ENCODE peak calls at places on chromosome 5, in four cellular contexts. J is GM23248, W is fibroblast of lung, Z is HepG2. I is an unnamed sample. For H3K4me1, the result is how much of the 10 kb centered on the place peaks cover.

GRCh38 chr5:178365501-178366440 is 133.2 kb upstream of the PHYKPL start:
- DNase-seq in J (no peak), Z (no peak), W (no peak), I (peak)

GRCh38 chr5:88555658-88556057 is 287.0 kb upstream of the TMEM161B start:
- DNase-seq in W (peak), J (no peak), Z (no peak), I (no peak)

GRCh38 chr5:52709171-52709925 is 78.4 kb upstream of the ITGA1 start:
- DNase-seq in Z (peak), W (peak), J (peak), I (no peak)

GRCh38 chr5:123157797-123158528 is 68.9 kb downstream of the PRDM6 start:
- DNase-seq in J (peak), Z (no peak), W (peak), I (no peak)

GRCh38 chr5:15516486-15516885 is 16.5 kb downstream of the FBXL7 start:
- DNase-seq in Z (no peak), J (no peak), W (no peak), I (no peak)

GRCh38 chr5:32017638-32018429 is 156.3 kb downstream of the GOLPH3 start:
- DNase-seq in Z (no peak), W (peak), J (no peak), I (no peak)

GRCh38 chr5:156330141-156330870 is 3.3 kb downstream of the SGCD start:
- DNase-seq in W (peak), J (peak), Z (no peak), I (no peak)

GRCh38 chr5:7902201-7902600 is 33.3 kb downstream of the MTRR start:
- DNase-seq in Z (no peak), J (peak), W (peak), I (no peak)

GRCh38 chr5:154367101-154367500 is 78.7 kb upstream of the SAP30L start:
- DNase-seq in J (peak), Z (no peak), W (peak), I (no peak)

GRCh38 chr5:153551537-153552079 is 61.1 kb downstream of the GRIA1 start:
- DNase-seq in Z (no peak), J (peak), W (peak), I (no peak)

GRCh38 chr5:135472141-135472540 is 20.0 kb upstream of the TIFAB start:
- DNase-seq in W (no peak), Z (no peak), J (no peak), I (no peak)

GRCh38 chr5:128353416-128354107 is 184.5 kb downstream of the FBN2 start:
- DNase-seq in Z (no peak), J (no peak), W (no peak), I (no peak)

GRCh38 chr5:87539839-87540238 is 127.1 kb upstream of the CCNH start:
- DNase-seq in W (no peak), J (no peak), Z (no peak), I (no peak)

GRCh38 chr5:90421136-90421535 is 11.6 kb upstream of the CETN3 start:
- DNase-seq in W (no peak), J (peak), Z (peak), I (peak)

GRCh38 chr5:160260006-160260775 is 30.9 kb downstream of the FABP6 start:
- DNase-seq in W (no peak), Z (no peak), J (no peak), I (no peak)

GRCh38 chr5:132214491-132214890 is 13.2 kb downstream of the P4HA2 start:
- DNase-seq in Z (no peak), J (no peak), W (no peak), I (no peak)

GRCh38 chr5:38340961-38341500 is 82.7 kb downstream of the EGFLAM start:
- DNase-seq in J (no peak), Z (no peak), W (no peak), I (no peak)

GRCh38 chr5:113487411-113487778 is 858 bp downstream of the MCC start:
- DNase-seq in W (peak), J (peak), Z (no peak), I (no peak)

GRCh38 chr5:132474131-132474723 is 16.3 kb downstream of the IRF1 start:
- DNase-seq in Z (no peak), W (no peak), J (no peak), I (no peak)

GRCh38 chr5:154860123-154860522 is 1.7 kb downstream of the CNOT8 start:
- DNase-seq in W (peak), J (peak), Z (peak), I (peak)

GRCh38 chr5:135713516-135713915 is 120.9 kb upstream of the SLC25A48 start:
- DNase-seq in W (no peak), Z (no peak), J (no peak), I (no peak)

GRCh38 chr5:116404792-116405191 is 169.8 kb downstream of the SEMA6A start:
- DNase-seq in J (no peak), W (no peak), Z (no peak), I (peak)

GRCh38 chr5:127092690-127093089 is 19.4 kb upstream of the C5orf63 start:
- DNase-seq in Z (no peak), J (peak), W (peak), I (no peak)

GRCh38 chr5:71883745-71884103 is 164.6 kb downstream of the CARTPT start:
- DNase-seq in J (no peak), W (no peak), Z (no peak), I (no peak)

GRCh38 chr5:83871533-83872380 is 151.1 kb upstream of the HAPLN1 start:
- DNase-seq in J (no peak), Z (no peak), W (peak), I (no peak)

GRCh38 chr5:180601591-180602480 is 10.5 kb upstream of the SCGB3A1 start:
- DNase-seq in Z (no peak), W (no peak), J (no peak), I (no peak)

GRCh38 chr5:56673171-56673570 is 142.2 kb upstream of the MAP3K1 start:
- DNase-seq in Z (no peak), J (no peak), W (no peak), I (no peak)

GRCh38 chr5:132227235-132227484 is 493 bp downstream of the P4HA2 start:
- DNase-seq in W (no peak), Z (no peak), J (no peak), I (no peak)

GRCh38 chr5:169272731-169273401 is 28.1 kb downstream of the SLIT3 start:
- DNase-seq in W (no peak), Z (no peak), J (no peak), I (no peak)

GRCh38 chr5:136629125-136629790 is 263.9 kb upstream of the TRPC7 start:
- DNase-seq in W (no peak), Z (no peak), J (no peak), I (no peak)

GRCh38 chr5:14490309-14490711 is 91.3 kb upstream of the OTULINL start:
- DNase-seq in J (peak), Z (no peak), W (no peak), I (no peak)

DNA sequence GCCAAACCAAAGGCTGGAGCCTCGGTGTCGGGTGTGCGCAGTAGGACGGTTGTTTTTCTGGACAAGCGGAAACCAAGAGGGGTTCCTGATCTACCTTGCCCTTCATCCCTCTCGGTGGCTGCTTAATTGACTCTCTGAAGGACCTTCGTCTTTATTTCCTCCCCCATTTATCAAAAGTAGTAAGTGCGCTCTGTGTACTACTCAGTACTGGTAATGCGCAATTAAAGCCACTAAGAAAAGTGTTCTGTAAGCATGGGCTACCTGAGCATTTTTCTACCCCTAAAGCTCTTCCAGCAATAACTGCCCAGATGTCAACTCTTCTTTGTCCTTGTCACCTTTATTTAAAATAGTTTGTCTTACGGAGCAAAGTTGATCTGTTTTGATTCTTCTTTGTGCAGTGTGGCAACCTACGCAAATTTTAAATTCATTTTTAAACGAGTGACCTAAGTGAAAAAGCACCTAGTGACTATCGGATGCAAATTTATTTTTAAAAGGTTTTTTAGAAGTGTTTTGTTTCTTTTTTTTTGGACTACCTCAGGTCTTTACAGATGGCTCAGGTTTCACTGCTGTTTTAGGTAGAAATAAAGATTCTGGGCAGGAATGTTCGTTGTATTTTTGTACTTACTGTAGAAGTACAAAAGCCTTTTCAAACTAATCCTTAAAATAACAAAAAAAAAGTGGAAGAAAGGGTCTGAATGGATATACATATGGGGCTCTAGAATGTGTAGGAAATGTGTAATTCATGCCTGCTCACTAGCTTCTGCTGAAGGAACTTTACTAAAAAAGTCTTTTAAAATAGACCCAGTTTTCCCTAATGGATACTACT is 2.0 kb downstream of the JMY start:
- DNase-seq in W (no peak), J (peak), Z (no peak), I (no peak)
- H3K9ac ChIP-seq in W (no peak), J (peak), Z (peak), I (no peak)

DNA sequence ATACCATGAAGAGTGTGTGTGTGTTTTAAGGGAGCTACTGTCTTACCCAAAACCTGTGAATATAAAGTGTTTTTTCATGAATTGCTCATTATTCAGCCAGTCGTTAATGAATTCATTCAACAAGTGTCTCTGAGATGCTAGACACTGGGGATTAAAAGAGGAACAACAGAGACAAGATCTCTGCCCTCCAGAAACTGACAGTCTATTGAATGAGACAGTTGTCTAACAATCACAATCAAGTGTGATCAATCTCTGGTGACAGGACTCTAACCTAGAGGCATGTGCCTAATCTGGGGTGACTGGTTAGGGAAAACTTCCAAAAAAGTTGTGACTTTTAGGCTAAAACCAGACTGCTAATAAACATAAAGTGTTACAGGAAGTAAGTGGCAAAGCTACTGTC is 9.6 kb upstream of the UBE2D2 start:
- DNase-seq in Z (no peak), W (no peak), J (no peak), I (no peak)
- H3K4me2 ChIP-seq in Z (no peak), W (no peak), J (no peak), I (no peak)

GRCh38 chr5:102796481-102796880 is 41.4 kb downstream of the PAM start:
- DNase-seq in Z (peak), J (peak), W (no peak), I (no peak)
- H3K4me1 ChIP-seq in Z (under half), J (under half), W (under half), I (under half)

GRCh38 chr5:76427481-76428140 is 24.5 kb downstream of the IQGAP2 start:
- DNase-seq in J (no peak), W (no peak), Z (no peak), I (no peak)
- H3K9ac ChIP-seq in J (no peak), W (no peak), Z (no peak), I (no peak)

DNA sequence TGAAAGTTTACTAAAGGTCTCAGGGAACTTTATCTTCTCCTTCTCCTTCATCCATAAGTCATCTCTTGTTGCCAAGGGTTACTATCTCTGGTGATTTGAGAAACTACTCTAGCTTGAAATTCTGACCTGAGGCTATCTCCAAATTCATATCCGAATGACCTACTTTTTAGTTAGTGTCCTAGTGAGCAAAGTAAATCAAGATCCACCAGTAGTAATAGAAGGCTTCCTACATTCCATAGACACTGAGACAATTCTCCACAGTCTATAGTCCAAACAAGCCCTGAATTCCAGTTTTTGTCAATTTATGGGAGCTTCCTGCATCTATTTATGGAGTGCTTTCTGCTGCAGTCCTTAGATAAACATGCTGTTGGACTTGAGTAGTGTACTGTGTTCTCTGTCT is 5.0 kb downstream of the IL7R start:
- DNase-seq in W (peak), J (peak), Z (no peak), I (no peak)
- H3K4me2 ChIP-seq in W (no peak), J (peak), Z (no peak), I (no peak)

DNA sequence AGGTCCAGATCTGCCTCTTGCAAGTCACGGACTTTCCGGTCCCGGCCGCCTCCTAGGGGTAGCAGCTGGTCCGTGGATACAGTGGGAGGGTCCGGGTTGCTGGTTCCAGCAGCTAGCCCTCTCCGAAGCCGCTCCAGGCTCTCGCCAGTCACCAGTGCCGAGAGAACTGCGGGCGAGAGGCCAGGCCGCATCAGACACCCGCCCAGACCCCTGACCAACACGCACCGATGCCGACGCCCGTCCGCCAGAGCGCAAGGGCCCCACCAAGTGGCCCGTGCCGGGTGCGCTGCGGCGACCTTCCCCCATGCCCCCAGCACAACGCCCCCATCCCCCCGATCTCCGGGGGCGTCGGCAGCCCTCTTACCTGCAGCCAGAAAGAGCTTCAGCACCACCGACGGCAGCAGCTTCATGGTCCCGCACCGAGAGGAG is 470 bp downstream of the HBEGF start:
- DNase-seq in J (peak), Z (peak), W (peak), I (no peak)
- H3K4me1 ChIP-seq in J (under half), Z (half or more), W (under half), I (under half)